ENCODE peak calls at places on chromosomes 12 and 14, in ten cellular contexts. M, K, L, U, J, N, W, O, V and S are unnamed samples.

GRCh38 chr12:111093428-111094142 is 173.2 kb upstream of the MYL2 start:
- DNase-seq in N (no peak), O (no peak), W (peak; percentile 38), L (no peak), J (no peak), U (no peak), K (no peak), V (no peak), M (no peak), S (no peak)

GRCh38 chr14:61113561-61113960 is 132.5 kb downstream of the SLC38A6 start:
- DNase-seq in O (no peak), M (no peak), K (no peak), W (no peak), J (no peak), N (no peak), V (no peak), L (no peak), U (no peak), S (no peak)

GRCh38 chr12:100128509-100128908 is 14.2 kb downstream of the BLTP3B start:
- DNase-seq in N (peak; percentile 59), W (no peak), O (no peak), J (no peak), U (peak; percentile 65), L (peak; percentile 65), M (peak; percentile 14), V (no peak), K (peak; percentile 23), S (peak; percentile 19)

GRCh38 chr12:45878630-45879255 is 111.6 kb downstream of the SCAF11 start:
- DNase-seq in L (no peak), V (no peak), K (no peak), J (no peak), N (no peak), M (no peak), W (no peak), O (no peak), U (peak; percentile 36), S (no peak)

GRCh38 chr12:54981796-54982195 is 2.8 kb downstream of the TESPA1 start:
- DNase-seq in L (no peak), K (no peak), N (no peak), O (no peak), M (no peak), U (no peak), W (peak; percentile 63), J (no peak), V (no peak), S (no peak)

GRCh38 chr14:53011053-53011462 is 60.2 kb upstream of the FERMT2 start:
- DNase-seq in U (peak; percentile 98), W (no peak), L (peak; percentile 81), V (peak; percentile 48), M (peak; percentile 18), O (no peak), N (peak; percentile 100), J (no peak), K (no peak), S (no peak)

GRCh38 chr12:131011165-131012079 is 57.7 kb downstream of the ADGRD1 start:
- DNase-seq in W (no peak), N (peak; percentile 1), J (no peak), U (no peak), L (no peak), O (no peak), V (no peak), M (no peak), K (no peak), S (no peak)

GRCh38 chr14:89265229-89265628 is 151.8 kb downstream of the FOXN3 start:
- DNase-seq in N (no peak), U (no peak), J (no peak), K (no peak), M (no peak), V (no peak), O (no peak), W (no peak), L (no peak), S (no peak)

GRCh38 chr12:31594681-31595080 is 3.7 kb upstream of the DENND5B start:
- DNase-seq in O (no peak), K (no peak), N (peak; percentile 61), J (no peak), U (no peak), L (peak; percentile 52), W (no peak), V (no peak), M (peak; percentile 27), S (no peak)

GRCh38 chr12:116642683-116643082 is 83.5 kb downstream of the MAP1LC3B2 start:
- DNase-seq in W (no peak), O (no peak), N (no peak), V (no peak), M (no peak), U (no peak), J (no peak), K (no peak), L (no peak), S (no peak)

GRCh38 chr12:24591079-24591626 is 357.7 kb downstream of the BCAT1 start:
- DNase-seq in V (no peak), W (no peak), U (no peak), O (no peak), K (no peak), M (no peak), J (no peak), N (no peak), L (no peak), S (no peak)

GRCh38 chr14:95609398-95609990 is 74.6 kb downstream of the GLRX5 start:
- DNase-seq in L (peak; percentile 17), J (no peak), V (no peak), O (no peak), N (peak; percentile 39), U (peak; percentile 37), M (peak; percentile 66), W (peak; percentile 40), K (peak; percentile 71), S (peak; percentile 37)

GRCh38 chr12:112496493-112496892 is 77.7 kb downstream of the PTPN11 start:
- DNase-seq in M (no peak), W (peak; percentile 27), U (no peak), L (no peak), V (no peak), K (no peak), O (no peak), N (no peak), J (no peak), S (no peak)

GRCh38 chr14:73058923-73059311 is 583 bp downstream of the RBM25 start:
- DNase-seq in V (no peak), J (no peak), K (peak; percentile 19), L (peak; percentile 28), M (peak; percentile 35), O (no peak), U (peak; percentile 35), N (peak; percentile 52), W (no peak), S (peak; percentile 24)

GRCh38 chr12:51056242-51056641 is 8.1 kb downstream of the LETMD1 start:
- DNase-seq in L (no peak), M (no peak), K (no peak), V (no peak), J (no peak), N (peak; percentile 47), O (peak; percentile 69), W (no peak), U (peak; percentile 79), S (no peak)

GRCh38 chr14:67268456-67269115 is 27.4 kb downstream of the PALS1 start:
- DNase-seq in J (no peak), N (no peak), L (no peak), V (no peak), U (no peak), K (no peak), O (no peak), W (no peak), M (peak; percentile 8), S (no peak)

GRCh38 chr14:60736494-60736893 is 1.9 kb downstream of the MNAT1 start:
- DNase-seq in J (no peak), V (no peak), M (no peak), N (peak; percentile 78), U (peak; percentile 85), W (no peak), L (peak; percentile 82), K (no peak), O (no peak), S (peak; percentile 17)